ENCODE peak calls at places on chromosome 13, in nine cellular contexts. P is heart right ventricle; N is stomach; S is CD4-positive, alpha-beta T cell; Q is tibial artery; C is fibroblast of lung; T is neural progenitor cell; D is tibial nerve; J is GM23248. U is an unnamed sample. For H3K9me3, the result is how much of the 10 kb centered on the place peaks cover.

GRCh38 chr13:73131247-73131646 is 72.4 kb downstream of the KLF5 start:
- DNase-seq in P (no peak), N (no peak), S (no peak), Q (no peak), C (no peak), T (no peak), D (no peak), J (no peak), U (no peak)

GRCh38 chr13:31468114-31468902 is 268.5 kb downstream of the B3GLCT start:
- DNase-seq in P (no peak), N (no peak), S (no peak), Q (no peak), C (no peak), T (no peak), D (no peak), J (no peak), U (no peak)

GRCh38 chr13:33169273-33169980 is 116.1 kb downstream of the STARD13 start:
- DNase-seq in P (no peak), N (no peak), S (no peak), Q (no peak), C (peak), T (no peak), D (no peak), J (peak), U (no peak)

GRCh38 chr13:113920173-113920572 is 53.7 kb downstream of the C13orf46 start:
- DNase-seq in P (no peak), N (no peak), S (no peak), Q (no peak), C (no peak), T (no peak), D (no peak), J (no peak), U (no peak)

GRCh38 chr13:33512880-33513554 is 227.5 kb upstream of the STARD13 start:
- DNase-seq in P (no peak), N (no peak), S (no peak), Q (no peak), C (peak), T (no peak), D (no peak), J (peak), U (no peak)

GRCh38 chr13:110471833-110472162 is 89.7 kb downstream of the RAB20 start:
- DNase-seq in P (peak), N (peak), S (no peak), Q (peak), C (peak), T (no peak), D (peak), J (peak), U (no peak)

GRCh38 chr13:24042710-24043440 is 117.6 kb upstream of the SPATA13 start:
- DNase-seq in P (no peak), N (no peak), S (no peak), Q (no peak), C (no peak), T (no peak), D (no peak), J (peak), U (no peak)

GRCh38 chr13:113650275-113650674 is 7.7 kb downstream of the ATP4B start:
- DNase-seq in P (no peak), N (peak), S (no peak), Q (peak), C (no peak), T (no peak), D (no peak), J (no peak), U (peak)

GRCh38 chr13:48646791-48647190 is 6.9 kb upstream of the CYSLTR2 start:
- DNase-seq in P (no peak), N (no peak), S (no peak), Q (no peak), C (no peak), T (no peak), D (no peak), J (no peak), U (no peak)

GRCh38 chr13:73001971-73002370 is 56.8 kb upstream of the KLF5 start:
- DNase-seq in P (no peak), N (no peak), S (no peak), Q (no peak), C (no peak), T (no peak), D (no peak), J (no peak), U (no peak)

GRCh38 chr13:113437408-113438010 is 15.8 kb downstream of the ADPRHL1 start:
- DNase-seq in P (no peak), N (peak), S (no peak), Q (no peak), C (no peak), T (no peak), D (no peak), J (peak), U (peak)

GRCh38 chr13:41152005-41152404 is 19.4 kb upstream of the KBTBD6 start:
- DNase-seq in P (no peak), N (no peak), S (no peak), Q (no peak), C (no peak), T (no peak), D (no peak), J (no peak), U (no peak)
- H3K9me3 ChIP-seq in P (under half), N (half or more), S (half or more), Q (under half), C (under half), T (under half), D (under half), J (under half), U (under half)

GRCh38 chr13:63842102-63842501 is 2426.5 kb upstream of the PCDH20 start:
- DNase-seq in P (no peak), N (no peak), S (no peak), Q (peak), C (no peak), T (no peak), D (no peak), J (no peak), U (no peak)
- H3K9me3 ChIP-seq in P (under half), N (half or more), S (under half), Q (under half), C (under half), T (under half), D (under half), J (under half), U (under half)

DNA sequence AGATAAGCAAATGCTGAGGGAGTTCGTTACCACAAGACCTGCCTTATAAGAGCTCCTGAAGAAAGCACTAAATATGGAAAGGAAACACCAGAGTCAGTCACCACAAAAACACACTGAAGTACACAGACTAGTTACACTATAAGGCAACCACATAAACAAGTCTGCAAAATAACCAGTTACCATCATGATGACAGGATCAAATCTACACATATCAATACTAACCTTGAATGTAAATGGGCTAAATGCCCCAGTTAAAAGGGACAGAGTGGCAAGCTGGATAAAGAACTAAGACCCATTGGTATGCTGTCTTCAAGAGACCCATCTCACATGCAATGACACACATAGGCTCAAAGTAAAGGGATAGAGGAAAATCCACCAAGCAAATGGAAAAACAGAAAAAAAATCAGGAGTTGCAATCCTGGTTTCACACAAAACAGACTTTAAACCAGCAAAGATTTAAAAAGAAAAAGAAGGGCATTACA is 26.6 kb downstream of the CCDC122 start:
- DNase-seq in P (no peak), N (no peak), S (no peak), Q (no peak), C (no peak), T (no peak), D (no peak), J (no peak), U (no peak)
- H3K9me3 ChIP-seq in P (under half), N (half or more), S (under half), Q (under half), C (under half), T (under half), D (under half), J (under half), U (under half)

GRCh38 chr13:90105276-90105675 is 1242.2 kb upstream of the MIR17HG start:
- DNase-seq in P (no peak), N (no peak), S (no peak), Q (no peak), C (peak), T (no peak), D (no peak), J (peak), U (no peak)
- H3K9me3 ChIP-seq in P (under half), N (under half), S (under half), Q (under half), C (under half), T (under half), D (under half), J (under half), U (under half)

DNA sequence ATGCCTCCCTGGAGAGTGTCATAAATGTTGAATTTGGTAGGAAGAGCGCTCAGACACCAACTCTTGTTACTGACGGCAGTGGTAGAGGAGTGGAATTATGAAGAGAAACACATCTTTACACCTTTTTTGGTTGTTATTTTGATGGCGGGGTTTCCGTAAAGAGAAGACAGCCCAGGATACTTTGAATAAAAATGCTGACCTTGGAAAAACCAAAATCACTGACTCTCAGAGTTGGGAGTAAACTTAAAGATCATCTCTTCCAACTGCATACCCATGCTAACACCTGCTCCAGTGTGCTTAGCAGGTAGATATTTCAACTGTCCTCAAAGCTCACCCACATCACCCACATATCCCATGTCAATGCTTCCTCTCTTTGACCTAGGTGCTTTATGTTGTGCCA is 498.6 kb downstream of the LIG4 start:
- DNase-seq in P (no peak), N (no peak), S (no peak), Q (no peak), C (no peak), T (no peak), D (no peak), J (no peak), U (no peak)
- H3K9me3 ChIP-seq in P (under half), N (under half), S (under half), Q (under half), C (under half), T (under half), D (under half), J (under half), U (under half)

GRCh38 chr13:29187584-29187983 is 367.4 kb downstream of the MTUS2 start:
- DNase-seq in P (no peak), N (no peak), S (no peak), Q (no peak), C (no peak), T (no peak), D (no peak), J (no peak), U (no peak)
- H3K9me3 ChIP-seq in P (under half), N (under half), S (under half), Q (under half), C (under half), T (under half), D (under half), J (under half), U (under half)

GRCh38 chr13:18960637-18961227 is 220.9 kb downstream of the TUBA3C start:
- DNase-seq in P (no peak), N (no peak), S (no peak), Q (no peak), C (no peak), T (no peak), D (no peak), J (no peak), U (no peak)

GRCh38 chr13:18961383-18962117 is 220.1 kb downstream of the TUBA3C start:
- DNase-seq in P (no peak), N (no peak), S (no peak), Q (no peak), C (no peak), T (no peak), D (no peak), J (no peak), U (no peak)

GRCh38 chr13:18956473-18957078 is 225.0 kb downstream of the TUBA3C start:
- DNase-seq in P (no peak), N (no peak), S (no peak), Q (no peak), C (no peak), T (no peak), D (no peak), J (no peak), U (no peak)

GRCh38 chr13:18959996-18960395 is 221.6 kb downstream of the TUBA3C start:
- DNase-seq in P (no peak), N (no peak), S (no peak), Q (peak), C (no peak), T (no peak), D (no peak), J (no peak), U (no peak)

GRCh38 chr13:18959229-18959628 is 222.4 kb downstream of the TUBA3C start:
- DNase-seq in P (no peak), N (no peak), S (no peak), Q (no peak), C (no peak), T (no peak), D (no peak), J (no peak), U (no peak)
- H3K9me3 ChIP-seq in P (under half), N (half or more), S (under half), Q (under half), C (under half), T (under half), D (under half), J (under half), U (under half)

DNA sequence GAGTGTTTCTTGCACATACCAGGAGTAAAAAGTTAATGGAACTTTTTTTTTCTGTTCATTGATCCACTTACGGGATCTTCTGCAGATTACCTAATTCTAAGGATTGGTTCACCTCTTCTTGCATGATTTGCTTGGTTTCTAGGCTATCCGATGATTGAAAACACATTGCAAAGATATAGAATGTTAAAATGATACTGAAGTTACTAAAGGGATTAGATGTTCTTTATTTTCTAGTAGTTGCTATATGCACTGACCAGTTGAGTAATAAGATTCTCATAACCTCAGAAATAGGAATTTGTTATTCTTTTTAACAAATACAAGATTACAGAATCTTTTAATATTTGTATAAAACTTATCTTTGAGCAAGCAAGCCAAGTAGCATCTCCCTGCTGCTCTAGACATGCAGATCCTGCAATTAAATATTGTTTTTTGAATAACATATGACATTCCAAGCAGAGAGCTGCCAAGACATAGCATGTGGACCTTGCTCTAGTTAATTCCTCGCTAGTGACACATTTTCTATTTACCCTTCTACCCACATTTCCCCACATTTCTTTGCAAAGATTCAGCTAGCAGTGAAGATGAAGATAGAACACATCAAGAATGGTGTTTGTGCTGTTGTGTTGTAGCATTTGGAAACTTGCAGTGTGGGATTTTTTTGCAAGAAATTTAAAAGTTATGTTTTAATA is 51.7 kb upstream of the RNF113B start:
- DNase-seq in P (no peak), N (no peak), S (no peak), Q (no peak), C (no peak), T (no peak), D (no peak), J (peak), U (no peak)
- H3K9me3 ChIP-seq in P (under half), N (under half), S (under half), Q (under half), C (under half), T (under half), D (under half), J (under half), U (under half)

GRCh38 chr13:112240076-112240475 is 136.1 kb upstream of the SPACA7 start:
- DNase-seq in P (no peak), N (peak), S (no peak), Q (peak), C (no peak), T (no peak), D (no peak), J (no peak), U (no peak)
- H3K9me3 ChIP-seq in P (under half), N (under half), S (under half), Q (under half), C (under half), T (under half), D (under half), J (under half), U (under half)

GRCh38 chr13:27128825-27129627 is 42.6 kb downstream of the USP12 start:
- DNase-seq in P (no peak), N (no peak), S (no peak), Q (no peak), C (no peak), T (no peak), D (no peak), J (no peak), U (no peak)

GRCh38 chr13:27124571-27124970 is 47.0 kb downstream of the USP12 start:
- DNase-seq in P (no peak), N (no peak), S (no peak), Q (no peak), C (no peak), T (no peak), D (no peak), J (no peak), U (no peak)

GRCh38 chr13:27122036-27122435 is 49.6 kb downstream of the USP12 start:
- DNase-seq in P (no peak), N (no peak), S (no peak), Q (no peak), C (no peak), T (no peak), D (no peak), J (no peak), U (no peak)

GRCh38 chr13:27126877-27127276 is 44.7 kb downstream of the USP12 start:
- DNase-seq in P (no peak), N (no peak), S (no peak), Q (no peak), C (no peak), T (no peak), D (no peak), J (no peak), U (no peak)

DNA sequence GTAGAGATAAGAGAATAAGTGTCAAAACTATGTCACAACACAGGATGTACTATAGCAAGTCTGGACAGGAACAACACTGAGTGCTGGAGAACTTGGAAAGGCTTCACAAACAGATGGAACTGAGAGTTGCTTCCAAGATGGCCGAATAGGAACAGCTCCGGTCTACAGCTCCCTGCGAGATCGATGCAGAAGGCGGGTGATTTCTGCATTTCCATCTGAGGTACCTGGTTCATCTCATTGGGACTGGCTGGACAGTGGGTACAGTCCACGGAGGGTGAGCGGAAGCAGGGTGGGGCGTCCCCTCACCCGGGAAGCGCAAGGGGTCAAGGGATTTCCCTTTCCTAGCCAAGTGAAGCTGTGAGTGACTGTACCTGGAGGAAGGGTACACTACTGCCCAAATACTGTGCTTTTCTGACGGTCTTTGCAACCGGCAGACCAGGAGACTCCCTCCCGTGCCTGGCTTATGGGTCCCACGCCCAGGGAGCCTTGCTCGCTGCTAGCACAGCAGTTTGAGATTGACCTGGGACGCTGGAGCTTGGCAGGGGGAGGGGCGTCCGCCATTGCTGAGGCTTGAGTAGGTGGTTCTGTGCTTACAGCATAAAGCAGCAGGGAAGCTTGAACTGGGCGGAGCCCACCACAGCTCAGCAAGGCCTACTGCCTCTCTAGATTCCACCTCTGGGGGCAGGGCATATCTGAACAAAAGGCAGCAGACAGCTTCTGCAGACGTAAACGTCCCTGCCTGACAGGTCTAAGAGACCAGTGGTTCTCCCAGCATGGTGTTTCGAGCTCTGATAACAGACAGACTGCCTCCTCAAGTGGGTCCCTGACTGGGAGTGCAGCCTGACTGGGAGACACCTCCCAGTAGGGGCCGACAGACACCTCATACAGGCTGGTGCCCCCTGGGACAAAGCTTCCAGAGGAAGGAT is 46.0 kb downstream of the USP12 start:
- DNase-seq in P (no peak), N (no peak), S (no peak), Q (no peak), C (no peak), T (no peak), D (no peak), J (no peak), U (no peak)
- H3K9me3 ChIP-seq in P (under half), N (under half), S (under half), Q (under half), C (under half), T (under half), D (under half), J (under half), U (under half)